ENCODE peak calls at places on chromosomes 12 and 14, in nine cellular contexts. One of them, this sample, is unnamed.

GRCh38 chr14:71212093-71212492 is 304.8 kb downstream of the PCNX1 start:
- DNase-seq in dorsolateral prefrontal cortex: no peak
- DNase-seq in heart right ventricle: no peak
- DNase-seq in pancreas: no peak
- DNase-seq in astrocyte: no peak
- DNase-seq in fibroblast of lung: no peak
- DNase-seq in lower leg skin: no peak
- DNase-seq in WERI-Rb-1: no peak
- DNase-seq in cardiac muscle cell: no peak
- DNase-seq in this sample: no peak

GRCh38 chr14:95871531-95871930 is 5.1 kb upstream of the TUNAR start:
- DNase-seq in dorsolateral prefrontal cortex: no peak
- DNase-seq in heart right ventricle: no peak
- DNase-seq in pancreas: no peak
- DNase-seq in astrocyte: no peak
- DNase-seq in fibroblast of lung: no peak
- DNase-seq in lower leg skin: peak; percentile 72
- DNase-seq in WERI-Rb-1: no peak
- DNase-seq in cardiac muscle cell: peak; percentile 41
- DNase-seq in this sample: no peak

GRCh38 chr12:131988054-131988796 is 38.5 kb downstream of the EP400 start:
- DNase-seq in dorsolateral prefrontal cortex: no peak
- DNase-seq in heart right ventricle: no peak
- DNase-seq in pancreas: no peak
- DNase-seq in astrocyte: no peak
- DNase-seq in fibroblast of lung: no peak
- DNase-seq in lower leg skin: no peak
- DNase-seq in WERI-Rb-1: no peak
- DNase-seq in cardiac muscle cell: no peak
- DNase-seq in this sample: no peak

GRCh38 chr14:26276757-26277156 is 321.1 kb downstream of the NOVA1 start:
- DNase-seq in dorsolateral prefrontal cortex: no peak
- DNase-seq in heart right ventricle: no peak
- DNase-seq in pancreas: no peak
- DNase-seq in astrocyte: no peak
- DNase-seq in fibroblast of lung: no peak
- DNase-seq in lower leg skin: no peak
- DNase-seq in WERI-Rb-1: peak; percentile 23
- DNase-seq in cardiac muscle cell: peak; percentile 48
- DNase-seq in this sample: no peak

GRCh38 chr12:3888654-3889053 is 15.5 kb upstream of the PARP11 start:
- DNase-seq in dorsolateral prefrontal cortex: no peak
- DNase-seq in heart right ventricle: no peak
- DNase-seq in pancreas: no peak
- DNase-seq in astrocyte: no peak
- DNase-seq in fibroblast of lung: no peak
- DNase-seq in lower leg skin: no peak
- DNase-seq in WERI-Rb-1: no peak
- DNase-seq in cardiac muscle cell: no peak
- DNase-seq in this sample: no peak

GRCh38 chr14:98022541-98023520 is 1225.6 kb downstream of the VRK1 start:
- DNase-seq in dorsolateral prefrontal cortex: no peak
- DNase-seq in heart right ventricle: no peak
- DNase-seq in pancreas: no peak
- DNase-seq in astrocyte: no peak
- DNase-seq in fibroblast of lung: no peak
- DNase-seq in lower leg skin: no peak
- DNase-seq in WERI-Rb-1: no peak
- DNase-seq in cardiac muscle cell: no peak
- DNase-seq in this sample: no peak

GRCh38 chr12:63354919-63355318 is 203.9 kb upstream of the AVPR1A start:
- DNase-seq in dorsolateral prefrontal cortex: no peak
- DNase-seq in heart right ventricle: no peak
- DNase-seq in pancreas: no peak
- DNase-seq in astrocyte: no peak
- DNase-seq in fibroblast of lung: no peak
- DNase-seq in lower leg skin: no peak
- DNase-seq in WERI-Rb-1: no peak
- DNase-seq in cardiac muscle cell: no peak
- DNase-seq in this sample: no peak

GRCh38 chr12:122244565-122245371 is 18.9 kb upstream of the DIABLO start:
- DNase-seq in dorsolateral prefrontal cortex: no peak
- DNase-seq in heart right ventricle: no peak
- DNase-seq in pancreas: no peak
- DNase-seq in astrocyte: no peak
- DNase-seq in fibroblast of lung: no peak
- DNase-seq in lower leg skin: no peak
- DNase-seq in WERI-Rb-1: no peak
- DNase-seq in cardiac muscle cell: no peak
- DNase-seq in this sample: no peak

DNA sequence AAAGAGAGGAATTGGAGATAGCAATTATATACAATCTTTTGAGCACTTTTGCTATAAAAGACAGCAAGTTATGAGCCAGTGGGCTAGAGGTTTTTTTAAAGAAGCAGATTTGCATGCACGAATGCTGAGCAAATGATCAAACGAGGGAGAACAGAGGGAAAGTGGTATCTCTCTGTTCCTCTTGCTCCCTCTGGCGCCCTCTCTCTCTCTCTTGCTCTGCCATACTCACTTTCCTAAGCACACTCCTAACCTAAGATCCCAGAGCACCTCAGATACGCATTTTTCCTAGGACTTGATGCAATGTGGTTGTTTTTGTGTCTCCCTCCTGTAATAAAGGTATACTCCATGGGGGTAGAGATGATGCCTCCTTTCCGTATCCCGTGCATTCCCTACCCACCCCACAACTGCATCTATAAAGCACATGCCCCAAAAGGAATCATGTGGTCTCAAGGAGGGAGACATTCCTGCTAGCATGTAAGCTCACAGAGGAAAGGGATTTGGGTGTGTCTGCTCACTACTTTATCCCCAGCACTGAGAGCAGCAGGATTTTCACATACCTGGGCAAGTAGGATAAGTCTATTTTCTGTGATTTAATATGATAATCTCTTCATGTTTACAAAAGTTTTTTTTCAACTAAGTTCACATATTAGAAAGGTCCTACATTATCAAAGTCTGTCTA is 270.2 kb downstream of the SSPN start:
- DNase-seq in dorsolateral prefrontal cortex: no peak
- DNase-seq in heart right ventricle: no peak
- DNase-seq in pancreas: no peak
- DNase-seq in astrocyte: peak; percentile 2
- DNase-seq in fibroblast of lung: no peak
- DNase-seq in lower leg skin: no peak
- DNase-seq in WERI-Rb-1: no peak
- DNase-seq in cardiac muscle cell: no peak
- DNase-seq in this sample: no peak
- TF ChIP-seq CTCF in dorsolateral prefrontal cortex: no peak
- TF ChIP-seq CTCF in heart right ventricle: peak; percentile 32
- TF ChIP-seq CTCF in pancreas: no peak
- TF ChIP-seq CTCF in astrocyte: no peak
- TF ChIP-seq CTCF in fibroblast of lung: no peak
- TF ChIP-seq CTCF in lower leg skin: no peak
- TF ChIP-seq CTCF in WERI-Rb-1: peak; percentile 27
- TF ChIP-seq CTCF in cardiac muscle cell: peak; percentile 29
- TF ChIP-seq CTCF in this sample: peak; percentile 23

GRCh38 chr12:113899844-113900471 is 66.2 kb downstream of the RBM19 start:
- DNase-seq in dorsolateral prefrontal cortex: no peak
- DNase-seq in heart right ventricle: no peak
- DNase-seq in pancreas: no peak
- DNase-seq in astrocyte: no peak
- DNase-seq in fibroblast of lung: no peak
- DNase-seq in lower leg skin: no peak
- DNase-seq in WERI-Rb-1: no peak
- DNase-seq in cardiac muscle cell: no peak
- DNase-seq in this sample: no peak
- H3K4me3 ChIP-seq in dorsolateral prefrontal cortex: peak overlapping the region; percentile 38
- H3K4me3 ChIP-seq in heart right ventricle: no peak overlapping the region
- H3K4me3 ChIP-seq in pancreas: no peak overlapping the region
- H3K4me3 ChIP-seq in astrocyte: no peak overlapping the region
- H3K4me3 ChIP-seq in fibroblast of lung: no peak overlapping the region
- H3K4me3 ChIP-seq in lower leg skin: no peak overlapping the region
- H3K4me3 ChIP-seq in WERI-Rb-1: no peak overlapping the region
- H3K4me3 ChIP-seq in cardiac muscle cell: no peak overlapping the region
- H3K4me3 ChIP-seq in this sample: no peak overlapping the region

DNA sequence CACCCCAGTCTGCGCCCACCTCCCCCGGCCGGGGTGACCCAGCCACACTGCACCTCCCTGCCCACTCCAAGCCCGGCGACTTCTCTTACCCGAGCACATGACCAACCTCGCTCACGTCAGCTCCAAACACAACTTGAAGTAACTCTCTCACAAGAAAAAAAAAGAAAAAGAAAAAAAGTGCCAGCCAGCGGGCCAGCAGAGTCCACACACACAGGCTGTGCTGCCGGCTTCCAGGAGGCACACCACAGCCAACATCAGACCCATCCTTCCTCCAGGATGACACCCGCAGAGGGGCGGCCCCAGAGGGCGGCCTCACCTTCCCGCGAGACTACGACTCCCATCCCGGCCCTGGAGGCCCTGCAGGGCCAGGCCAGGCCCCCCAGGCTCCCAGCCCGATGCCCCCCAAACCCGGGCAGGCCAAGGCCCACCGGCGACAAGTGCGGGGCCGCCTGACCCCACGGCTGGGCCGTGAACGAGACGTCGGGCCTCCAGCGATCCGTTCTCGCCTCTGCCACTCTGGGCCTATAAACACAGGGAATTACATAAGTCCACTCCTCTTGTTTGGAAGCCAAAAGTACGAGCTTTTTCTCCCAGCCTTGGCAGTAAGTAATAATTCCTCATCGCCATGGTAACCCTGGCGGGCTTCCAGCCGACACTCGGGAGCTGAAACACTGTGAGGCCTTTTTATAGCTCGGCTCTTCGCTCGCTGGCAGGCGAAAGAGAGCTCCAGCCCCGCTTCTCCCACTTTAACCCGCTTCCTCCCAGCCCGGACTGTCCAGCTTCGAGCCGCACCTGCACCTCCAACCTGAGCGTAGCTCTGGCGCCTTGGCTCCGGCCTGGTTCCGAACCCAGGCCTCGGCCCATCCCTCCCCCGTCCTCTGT is 49.1 kb downstream of the NCOR2 start:
- DNase-seq in dorsolateral prefrontal cortex: peak; percentile 98
- DNase-seq in heart right ventricle: peak; percentile 98
- DNase-seq in pancreas: peak; percentile 98
- DNase-seq in astrocyte: peak; percentile 100
- DNase-seq in fibroblast of lung: peak; percentile 100
- DNase-seq in lower leg skin: peak; percentile 100
- DNase-seq in WERI-Rb-1: peak; percentile 79
- DNase-seq in cardiac muscle cell: peak; percentile 95
- DNase-seq in this sample: peak; percentile 100
- TF ChIP-seq CTCF in dorsolateral prefrontal cortex: no peak
- TF ChIP-seq CTCF in heart right ventricle: no peak
- TF ChIP-seq CTCF in pancreas: no peak
- TF ChIP-seq CTCF in astrocyte: no peak
- TF ChIP-seq CTCF in fibroblast of lung: no peak
- TF ChIP-seq CTCF in lower leg skin: no peak
- TF ChIP-seq CTCF in WERI-Rb-1: no peak
- TF ChIP-seq CTCF in cardiac muscle cell: no peak
- TF ChIP-seq CTCF in this sample: no peak

DNA sequence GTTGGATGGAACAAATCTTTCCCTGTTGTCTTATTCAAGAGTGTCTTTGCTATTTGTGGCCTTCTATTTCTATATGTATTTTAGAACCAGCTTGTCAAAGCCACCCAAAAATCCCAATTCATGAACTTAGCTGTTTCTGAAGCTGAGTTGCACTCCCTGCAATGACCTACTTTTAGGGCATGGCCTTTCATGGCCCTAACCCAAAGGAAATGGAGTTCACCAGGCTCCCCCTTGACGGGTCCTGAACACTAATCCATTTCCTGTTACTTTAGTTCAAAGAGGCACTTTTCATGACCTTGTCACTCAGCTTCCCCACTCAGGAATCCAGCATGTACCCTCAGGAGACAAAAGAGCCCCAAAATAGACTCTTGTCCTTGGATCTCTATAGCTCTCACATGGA is 7.6 kb downstream of the TMED8 start:
- DNase-seq in dorsolateral prefrontal cortex: no peak
- DNase-seq in heart right ventricle: no peak
- DNase-seq in pancreas: no peak
- DNase-seq in astrocyte: no peak
- DNase-seq in fibroblast of lung: no peak
- DNase-seq in lower leg skin: no peak
- DNase-seq in WERI-Rb-1: no peak
- DNase-seq in cardiac muscle cell: peak; percentile 12
- DNase-seq in this sample: no peak
- H3K4me3 ChIP-seq in dorsolateral prefrontal cortex: no peak overlapping the region
- H3K4me3 ChIP-seq in heart right ventricle: no peak overlapping the region
- H3K4me3 ChIP-seq in pancreas: no peak overlapping the region
- H3K4me3 ChIP-seq in astrocyte: no peak overlapping the region
- H3K4me3 ChIP-seq in fibroblast of lung: no peak overlapping the region
- H3K4me3 ChIP-seq in lower leg skin: no peak overlapping the region
- H3K4me3 ChIP-seq in WERI-Rb-1: no peak overlapping the region
- H3K4me3 ChIP-seq in cardiac muscle cell: no peak overlapping the region
- H3K4me3 ChIP-seq in this sample: no peak overlapping the region